ENCODE peak calls at places on chromosome 6, in six cellular contexts. One of them, this sample, is unnamed.

GRCh38 chr6:117414770-117415169 is 11.0 kb downstream of the ROS1 start:
- DNase-seq in naive thymus-derived CD4-positive, alpha-beta T cell: no peak
- DNase-seq in kidney: no peak
- DNase-seq in lower lobe of right lung: no peak
- DNase-seq in CD4-positive, CD25-positive, alpha-beta regulatory T cell: no peak
- DNase-seq in A549: no peak
- DNase-seq in this sample: no peak

GRCh38 chr6:145787688-145788087 is 26.9 kb downstream of the FBXO30 start:
- DNase-seq in A549: no peak
- DNase-seq in naive thymus-derived CD4-positive, alpha-beta T cell: no peak
- DNase-seq in CD4-positive, CD25-positive, alpha-beta regulatory T cell: no peak
- DNase-seq in lower lobe of right lung: no peak
- DNase-seq in kidney: no peak
- DNase-seq in this sample: no peak

GRCh38 chr6:116010400-116011095 is 50.1 kb downstream of the FRK start:
- DNase-seq in kidney: peak; percentile 65
- DNase-seq in A549: no peak
- DNase-seq in CD4-positive, CD25-positive, alpha-beta regulatory T cell: peak; percentile 36
- DNase-seq in lower lobe of right lung: peak; percentile 62
- DNase-seq in naive thymus-derived CD4-positive, alpha-beta T cell: peak; percentile 32
- DNase-seq in this sample: peak; percentile 89

GRCh38 chr6:54404791-54405190 is 96.5 kb downstream of the TINAG start:
- DNase-seq in lower lobe of right lung: no peak
- DNase-seq in kidney: no peak
- DNase-seq in CD4-positive, CD25-positive, alpha-beta regulatory T cell: no peak
- DNase-seq in A549: no peak
- DNase-seq in naive thymus-derived CD4-positive, alpha-beta T cell: no peak
- DNase-seq in this sample: no peak

GRCh38 chr6:126701799-126702198 is 361.9 kb downstream of the CENPW start:
- DNase-seq in A549: no peak
- DNase-seq in CD4-positive, CD25-positive, alpha-beta regulatory T cell: no peak
- DNase-seq in lower lobe of right lung: no peak
- DNase-seq in kidney: no peak
- DNase-seq in naive thymus-derived CD4-positive, alpha-beta T cell: no peak
- DNase-seq in this sample: no peak

GRCh38 chr6:110554441-110554840 is 78.0 kb upstream of the SLC22A16 start:
- DNase-seq in CD4-positive, CD25-positive, alpha-beta regulatory T cell: no peak
- DNase-seq in lower lobe of right lung: no peak
- DNase-seq in kidney: no peak
- DNase-seq in naive thymus-derived CD4-positive, alpha-beta T cell: no peak
- DNase-seq in A549: no peak
- DNase-seq in this sample: no peak

GRCh38 chr6:106167105-106167814 is 81.1 kb downstream of the PRDM1 start:
- DNase-seq in naive thymus-derived CD4-positive, alpha-beta T cell: no peak
- DNase-seq in kidney: no peak
- DNase-seq in lower lobe of right lung: no peak
- DNase-seq in CD4-positive, CD25-positive, alpha-beta regulatory T cell: no peak
- DNase-seq in A549: no peak
- DNase-seq in this sample: no peak

GRCh38 chr6:119757467-119757866 is 407.9 kb upstream of the MAN1A1 start:
- DNase-seq in CD4-positive, CD25-positive, alpha-beta regulatory T cell: no peak
- DNase-seq in A549: no peak
- DNase-seq in lower lobe of right lung: no peak
- DNase-seq in naive thymus-derived CD4-positive, alpha-beta T cell: no peak
- DNase-seq in kidney: no peak
- DNase-seq in this sample: no peak

GRCh38 chr6:9398794-9399373 is 963.5 kb upstream of the SLC35B3 start:
- DNase-seq in naive thymus-derived CD4-positive, alpha-beta T cell: no peak
- DNase-seq in A549: no peak
- DNase-seq in kidney: peak; percentile 62
- DNase-seq in lower lobe of right lung: no peak
- DNase-seq in CD4-positive, CD25-positive, alpha-beta regulatory T cell: no peak
- DNase-seq in this sample: no peak

GRCh38 chr6:15690451-15690961 is 27.7 kb upstream of the DTNBP1 start:
- DNase-seq in kidney: no peak
- DNase-seq in naive thymus-derived CD4-positive, alpha-beta T cell: no peak
- DNase-seq in lower lobe of right lung: no peak
- DNase-seq in A549: no peak
- DNase-seq in CD4-positive, CD25-positive, alpha-beta regulatory T cell: no peak
- DNase-seq in this sample: no peak

GRCh38 chr6:116562614-116563013 is 8.7 kb upstream of the RWDD1 start:
- DNase-seq in naive thymus-derived CD4-positive, alpha-beta T cell: no peak
- DNase-seq in kidney: no peak
- DNase-seq in lower lobe of right lung: no peak
- DNase-seq in CD4-positive, CD25-positive, alpha-beta regulatory T cell: no peak
- DNase-seq in A549: no peak
- DNase-seq in this sample: no peak

GRCh38 chr6:25181923-25182322 is 97.3 kb upstream of the CARMIL1 start:
- DNase-seq in naive thymus-derived CD4-positive, alpha-beta T cell: no peak
- DNase-seq in kidney: no peak
- DNase-seq in A549: no peak
- DNase-seq in CD4-positive, CD25-positive, alpha-beta regulatory T cell: no peak
- DNase-seq in lower lobe of right lung: no peak
- DNase-seq in this sample: no peak

GRCh38 chr6:105345506-105345905 is 57.4 kb downstream of the PREP start:
- DNase-seq in A549: no peak
- DNase-seq in CD4-positive, CD25-positive, alpha-beta regulatory T cell: no peak
- DNase-seq in kidney: no peak
- DNase-seq in lower lobe of right lung: no peak
- DNase-seq in naive thymus-derived CD4-positive, alpha-beta T cell: no peak
- DNase-seq in this sample: no peak

GRCh38 chr6:164455835-164456234 is 853.6 kb downstream of the C6orf118 start:
- DNase-seq in A549: no peak
- DNase-seq in kidney: no peak
- DNase-seq in CD4-positive, CD25-positive, alpha-beta regulatory T cell: no peak
- DNase-seq in lower lobe of right lung: no peak
- DNase-seq in naive thymus-derived CD4-positive, alpha-beta T cell: no peak
- DNase-seq in this sample: no peak

GRCh38 chr6:75317503-75318206 is 33.1 kb upstream of the TMEM30A start:
- DNase-seq in CD4-positive, CD25-positive, alpha-beta regulatory T cell: no peak
- DNase-seq in lower lobe of right lung: no peak
- DNase-seq in A549: no peak
- DNase-seq in kidney: no peak
- DNase-seq in naive thymus-derived CD4-positive, alpha-beta T cell: no peak
- DNase-seq in this sample: no peak

GRCh38 chr6:3841066-3841454 is 8.1 kb upstream of the FAM50B start:
- DNase-seq in lower lobe of right lung: no peak
- DNase-seq in naive thymus-derived CD4-positive, alpha-beta T cell: no peak
- DNase-seq in A549: no peak
- DNase-seq in kidney: no peak
- DNase-seq in CD4-positive, CD25-positive, alpha-beta regulatory T cell: no peak
- DNase-seq in this sample: no peak

GRCh38 chr6:2209226-2209809 is 36.1 kb downstream of the GMDS start:
- DNase-seq in lower lobe of right lung: no peak
- DNase-seq in A549: no peak
- DNase-seq in kidney: no peak
- DNase-seq in naive thymus-derived CD4-positive, alpha-beta T cell: no peak
- DNase-seq in CD4-positive, CD25-positive, alpha-beta regulatory T cell: no peak
- DNase-seq in this sample: peak; percentile 80

GRCh38 chr6:139981810-139982550 is 607.5 kb upstream of the CITED2 start:
- DNase-seq in A549: no peak
- DNase-seq in CD4-positive, CD25-positive, alpha-beta regulatory T cell: no peak
- DNase-seq in kidney: no peak
- DNase-seq in naive thymus-derived CD4-positive, alpha-beta T cell: peak; percentile 11
- DNase-seq in lower lobe of right lung: no peak
- DNase-seq in this sample: no peak

GRCh38 chr6:161903584-161904232 is 629.8 kb upstream of the AGPAT4 start:
- DNase-seq in A549: no peak
- DNase-seq in CD4-positive, CD25-positive, alpha-beta regulatory T cell: no peak
- DNase-seq in lower lobe of right lung: no peak
- DNase-seq in kidney: no peak
- DNase-seq in naive thymus-derived CD4-positive, alpha-beta T cell: no peak
- DNase-seq in this sample: no peak

GRCh38 chr6:65091561-65091960 is 615.5 kb downstream of the EYS start:
- DNase-seq in kidney: no peak
- DNase-seq in A549: no peak
- DNase-seq in naive thymus-derived CD4-positive, alpha-beta T cell: no peak
- DNase-seq in CD4-positive, CD25-positive, alpha-beta regulatory T cell: no peak
- DNase-seq in lower lobe of right lung: no peak
- DNase-seq in this sample: no peak

GRCh38 chr6:11428351-11428750 is 109.2 kb upstream of the TMEM170B start:
- DNase-seq in CD4-positive, CD25-positive, alpha-beta regulatory T cell: no peak
- DNase-seq in naive thymus-derived CD4-positive, alpha-beta T cell: no peak
- DNase-seq in A549: no peak
- DNase-seq in kidney: no peak
- DNase-seq in lower lobe of right lung: no peak
- DNase-seq in this sample: no peak

GRCh38 chr6:137094411-137095008 is 49.7 kb upstream of the IL20RA start:
- DNase-seq in kidney: no peak
- DNase-seq in naive thymus-derived CD4-positive, alpha-beta T cell: peak; percentile 56
- DNase-seq in CD4-positive, CD25-positive, alpha-beta regulatory T cell: peak; percentile 45
- DNase-seq in A549: peak; percentile 46
- DNase-seq in lower lobe of right lung: no peak
- DNase-seq in this sample: no peak

GRCh38 chr6:137093183-137094069 is 48.7 kb upstream of the IL20RA start:
- DNase-seq in lower lobe of right lung: no peak
- DNase-seq in naive thymus-derived CD4-positive, alpha-beta T cell: no peak
- DNase-seq in A549: no peak
- DNase-seq in kidney: no peak
- DNase-seq in CD4-positive, CD25-positive, alpha-beta regulatory T cell: no peak
- DNase-seq in this sample: no peak

GRCh38 chr6:137097057-137097456 is 52.3 kb upstream of the IL20RA start:
- DNase-seq in naive thymus-derived CD4-positive, alpha-beta T cell: no peak
- DNase-seq in A549: no peak
- DNase-seq in CD4-positive, CD25-positive, alpha-beta regulatory T cell: no peak
- DNase-seq in kidney: no peak
- DNase-seq in lower lobe of right lung: no peak
- DNase-seq in this sample: no peak

GRCh38 chr6:137095651-137096238 is 51.0 kb upstream of the IL20RA start:
- DNase-seq in naive thymus-derived CD4-positive, alpha-beta T cell: no peak
- DNase-seq in A549: no peak
- DNase-seq in CD4-positive, CD25-positive, alpha-beta regulatory T cell: no peak
- DNase-seq in lower lobe of right lung: no peak
- DNase-seq in kidney: no peak
- DNase-seq in this sample: peak; percentile 53

DNA sequence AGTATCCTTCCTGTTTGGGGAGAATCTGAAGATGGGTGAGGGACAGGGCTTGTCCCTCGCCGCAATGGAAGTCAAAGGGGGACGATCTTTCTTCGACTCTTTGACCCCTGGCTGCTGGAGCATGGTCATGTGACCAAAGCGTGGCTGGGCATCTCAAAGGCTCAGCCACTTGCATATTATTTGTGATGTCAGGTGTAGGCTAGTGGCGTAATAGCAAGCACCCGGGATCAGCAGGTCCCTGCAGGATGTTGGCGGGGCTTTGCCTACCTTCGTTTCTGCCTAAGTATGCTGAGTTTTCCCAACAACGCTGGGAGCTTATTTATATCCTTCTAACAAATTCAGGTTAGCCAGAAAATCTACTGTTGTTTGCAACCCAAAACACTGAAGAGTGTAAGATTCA is 50.3 kb upstream of the IL20RA start:
- DNase-seq in naive thymus-derived CD4-positive, alpha-beta T cell: no peak
- DNase-seq in A549: no peak
- DNase-seq in CD4-positive, CD25-positive, alpha-beta regulatory T cell: no peak
- DNase-seq in kidney: no peak
- DNase-seq in lower lobe of right lung: no peak
- DNase-seq in this sample: no peak
- H3K27ac ChIP-seq in naive thymus-derived CD4-positive, alpha-beta T cell: no peak overlapping the region
- H3K27ac ChIP-seq in A549: peak overlapping the region; percentile 70
- H3K27ac ChIP-seq in CD4-positive, CD25-positive, alpha-beta regulatory T cell: no peak overlapping the region
- H3K27ac ChIP-seq in kidney: no peak overlapping the region
- H3K27ac ChIP-seq in lower lobe of right lung: no peak overlapping the region
- H3K27ac ChIP-seq in this sample: no peak overlapping the region

DNA sequence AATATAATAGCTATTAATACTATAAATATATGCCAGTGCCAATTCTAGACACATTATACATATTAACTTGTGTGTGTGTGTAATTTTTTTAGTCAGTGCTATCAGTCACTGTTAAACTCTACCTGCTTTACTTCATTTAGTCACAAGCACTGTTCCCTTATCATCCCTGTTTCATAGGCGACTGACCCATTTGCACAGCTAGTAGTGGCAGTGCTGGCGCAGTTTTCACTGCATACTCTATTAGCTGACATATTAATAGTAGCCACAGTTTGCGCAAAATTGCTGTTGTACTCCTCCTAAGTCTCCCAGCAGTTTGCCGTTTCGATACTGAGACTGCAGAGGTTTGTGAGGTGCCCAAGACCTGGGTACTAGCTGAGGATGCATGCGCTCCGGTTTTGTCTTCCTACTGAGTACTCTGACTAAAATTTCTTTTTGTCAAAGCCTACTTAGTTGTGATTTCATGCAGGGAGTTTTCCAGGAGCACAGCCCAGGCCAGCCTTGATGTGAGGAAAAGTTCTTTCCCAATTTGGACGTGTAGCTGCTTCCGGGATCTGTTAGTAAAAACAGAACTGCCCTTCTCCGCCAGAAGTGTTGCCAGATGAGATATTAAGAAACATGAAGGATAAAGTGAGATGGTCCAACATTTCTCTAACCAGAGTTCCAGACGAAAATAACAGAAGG is 5.6 kb downstream of the BAG2 start:
- DNase-seq in lower lobe of right lung: no peak
- DNase-seq in kidney: peak; percentile 74
- DNase-seq in A549: no peak
- DNase-seq in CD4-positive, CD25-positive, alpha-beta regulatory T cell: no peak
- DNase-seq in naive thymus-derived CD4-positive, alpha-beta T cell: no peak
- DNase-seq in this sample: no peak
- H3K4me3 ChIP-seq in lower lobe of right lung: no peak overlapping the region
- H3K4me3 ChIP-seq in kidney: no peak overlapping the region
- H3K4me3 ChIP-seq in A549: no peak overlapping the region
- H3K4me3 ChIP-seq in CD4-positive, CD25-positive, alpha-beta regulatory T cell: no peak overlapping the region
- H3K4me3 ChIP-seq in naive thymus-derived CD4-positive, alpha-beta T cell: no peak overlapping the region
- H3K4me3 ChIP-seq in this sample: no peak overlapping the region

GRCh38 chr6:38271081-38271480 is 368.6 kb downstream of the BTBD9 start:
- DNase-seq in naive thymus-derived CD4-positive, alpha-beta T cell: no peak
- DNase-seq in kidney: no peak
- DNase-seq in A549: no peak
- DNase-seq in lower lobe of right lung: no peak
- DNase-seq in CD4-positive, CD25-positive, alpha-beta regulatory T cell: no peak
- DNase-seq in this sample: no peak
- H3K27ac ChIP-seq in naive thymus-derived CD4-positive, alpha-beta T cell: no peak overlapping the region
- H3K27ac ChIP-seq in kidney: no peak overlapping the region
- H3K27ac ChIP-seq in A549: no peak overlapping the region
- H3K27ac ChIP-seq in lower lobe of right lung: no peak overlapping the region
- H3K27ac ChIP-seq in CD4-positive, CD25-positive, alpha-beta regulatory T cell: no peak overlapping the region
- H3K27ac ChIP-seq in this sample: no peak overlapping the region

DNA sequence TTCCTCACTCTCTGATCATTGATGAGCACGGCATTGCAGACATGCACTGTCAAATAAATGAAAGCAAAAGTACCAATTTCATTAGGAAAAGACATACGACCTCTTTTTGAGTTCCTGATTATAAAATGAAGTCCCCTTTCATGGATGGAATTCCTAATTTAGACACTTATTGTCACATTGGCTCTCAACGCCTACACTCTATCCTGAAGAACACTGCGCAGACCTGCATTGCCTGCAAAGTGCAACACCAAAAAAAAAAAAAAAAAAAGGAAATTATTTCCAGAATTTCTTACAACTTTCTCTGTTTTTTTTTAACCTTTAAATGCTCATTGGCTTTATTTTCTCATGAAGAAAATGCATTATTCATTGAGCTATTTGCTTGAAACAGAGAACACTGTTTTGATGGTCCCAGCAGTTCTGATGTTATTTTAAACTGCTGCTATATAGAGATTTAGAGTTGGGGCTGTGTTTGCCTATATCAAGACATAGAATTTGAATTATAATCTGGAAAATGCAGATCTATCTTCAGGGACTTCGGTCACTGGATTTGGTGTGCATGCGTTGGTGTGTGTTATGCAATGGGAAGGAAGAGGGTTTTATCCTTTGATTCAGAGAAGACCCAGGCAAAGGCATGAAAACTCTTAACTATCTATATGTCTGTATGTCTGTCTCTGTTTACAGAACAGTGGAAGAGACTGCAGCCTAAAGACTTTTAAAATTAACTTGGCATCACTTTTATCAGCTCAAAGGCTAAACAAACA is 1.8 kb downstream of the ADGRB3 start:
- DNase-seq in CD4-positive, CD25-positive, alpha-beta regulatory T cell: no peak
- DNase-seq in kidney: no peak
- DNase-seq in A549: no peak
- DNase-seq in lower lobe of right lung: no peak
- DNase-seq in naive thymus-derived CD4-positive, alpha-beta T cell: no peak
- DNase-seq in this sample: no peak
- H3K4me3 ChIP-seq in CD4-positive, CD25-positive, alpha-beta regulatory T cell: no peak overlapping the region
- H3K4me3 ChIP-seq in kidney: no peak overlapping the region
- H3K4me3 ChIP-seq in A549: no peak overlapping the region
- H3K4me3 ChIP-seq in lower lobe of right lung: peak overlapping the region; percentile 61
- H3K4me3 ChIP-seq in naive thymus-derived CD4-positive, alpha-beta T cell: no peak overlapping the region
- H3K4me3 ChIP-seq in this sample: peak overlapping the region; percentile 63

This sample was measured in Peyer's patch.